ENCODE peak calls at places on chromosomes 7 and 10, in ten cellular contexts. R is cardiac fibroblast, K is cardiac muscle cell, Z is activated B cell treated with CpG ODN at 0.5 μM for 24 hours, P is GM23338, Y is foreskin fibroblast, N is bronchial epithelial cell, H is GM10248, B is Calu3, M is neural crest cell. I is an unnamed sample.

GRCh38 chr10:8830064-8830463 is 775.6 kb downstream of the GATA3 start:
- DNase-seq in R (no peak), B (no peak), Z (no peak), H (no peak), M (no peak), K (no peak), Y (no peak), P (no peak), N (no peak), I (no peak)

GRCh38 chr7:86953219-86953618 is 106.2 kb downstream of the ELAPOR2 start:
- DNase-seq in N (no peak), M (no peak), B (no peak), H (no peak), P (no peak), Z (no peak), R (no peak), K (no peak), Y (no peak), I (no peak)

GRCh38 chr7:2204446-2204845 is 28.3 kb downstream of the MAD1L1 start:
- DNase-seq in K (no peak), Y (no peak), H (no peak), Z (no peak), R (no peak), B (no peak), M (no peak), P (no peak), N (no peak), I (no peak)

GRCh38 chr10:132193907-132194552 is 7.3 kb downstream of the DPYSL4 start:
- DNase-seq in B (peak; percentile 39), P (no peak), Z (no peak), Y (no peak), H (no peak), N (no peak), K (peak; percentile 82), M (no peak), R (no peak), I (no peak)

GRCh38 chr7:66736892-66737291 is 3.6 kb upstream of the RABGEF1 start:
- DNase-seq in P (no peak), R (no peak), M (no peak), Y (no peak), B (no peak), H (no peak), N (no peak), K (no peak), Z (no peak), I (no peak)

GRCh38 chr10:48476279-48476982 is 128.4 kb downstream of the ARHGAP22 start:
- DNase-seq in M (no peak), Y (no peak), H (no peak), B (no peak), K (no peak), Z (peak; percentile 7), P (no peak), N (peak; percentile 11), R (no peak), I (peak; percentile 5)

GRCh38 chr10:12050528-12050927 is 7.9 kb upstream of the UPF2 start:
- DNase-seq in Y (no peak), K (no peak), M (no peak), H (no peak), B (no peak), Z (no peak), N (no peak), R (no peak), P (no peak), I (no peak)

GRCh38 chr7:69517985-69518731 is 80.1 kb upstream of the AUTS2 start:
- DNase-seq in K (no peak), Y (no peak), B (no peak), M (peak; percentile 20), R (no peak), N (no peak), P (peak; percentile 79), H (no peak), Z (no peak), I (no peak)

GRCh38 chr10:126264089-126265018 is 123.9 kb downstream of the ADAM12 start:
- DNase-seq in M (no peak), P (no peak), H (no peak), Y (no peak), B (no peak), K (no peak), N (no peak), Z (no peak), R (no peak), I (no peak)

GRCh38 chr10:76114556-76114955 is 683.1 kb downstream of the LRMDA start:
- DNase-seq in N (peak; percentile 63), R (no peak), Y (no peak), K (peak; percentile 25), P (no peak), M (no peak), B (no peak), H (no peak), Z (no peak), I (no peak)

GRCh38 chr7:14020339-14020900 is 31.0 kb upstream of the ETV1 start:
- DNase-seq in Z (no peak), P (no peak), M (no peak), N (peak; percentile 30), B (no peak), Y (peak; percentile 20), H (no peak), K (no peak), R (peak; percentile 60), I (no peak)

GRCh38 chr7:127419196-127419595 is 26.7 kb upstream of the ZNF800 start:
- DNase-seq in H (no peak), K (no peak), M (no peak), R (no peak), P (no peak), Y (no peak), Z (no peak), N (no peak), B (no peak), I (no peak)

GRCh38 chr7:24932815-24933214 is 47.2 kb downstream of the OSBPL3 start:
- DNase-seq in K (no peak), H (no peak), N (no peak), R (no peak), M (no peak), Z (peak; percentile 18), P (no peak), B (no peak), Y (no peak), I (no peak)

GRCh38 chr10:119316729-119317097 is 109.3 kb downstream of the GRK5 start:
- DNase-seq in B (no peak), P (no peak), N (peak; percentile 79), Z (no peak), M (no peak), K (no peak), H (no peak), Y (peak; percentile 69), R (peak; percentile 85), I (no peak)

GRCh38 chr10:119320981-119321380 is 113.6 kb downstream of the GRK5 start:
- DNase-seq in N (no peak), H (no peak), Y (no peak), K (no peak), B (no peak), R (no peak), M (no peak), Z (no peak), P (no peak), I (no peak)

GRCh38 chr10:119318411-119319160 is 111.2 kb downstream of the GRK5 start:
- DNase-seq in H (no peak), B (no peak), P (no peak), Y (no peak), Z (no peak), N (no peak), R (no peak), K (no peak), M (no peak), I (no peak)

GRCh38 chr10:119319161-119319919 is 112.0 kb downstream of the GRK5 start:
- DNase-seq in Z (no peak), Y (no peak), M (no peak), N (peak; percentile 85), H (no peak), B (no peak), K (no peak), P (no peak), R (no peak), I (no peak)

GRCh38 chr10:119319920-119320258 is 112.5 kb downstream of the GRK5 start:
- DNase-seq in K (no peak), P (no peak), M (no peak), B (no peak), H (no peak), N (no peak), Y (no peak), Z (no peak), R (no peak), I (no peak)
- TF ChIP-seq CTCF in K (no peak), P (no peak), M (no peak), B (no peak), H (no peak), N (no peak), Y (no peak), Z (no peak), R (no peak), I (no peak)

GRCh38 chr10:186911-187310 is 51.7 kb downstream of the ZMYND11 start:
- DNase-seq in K (no peak), Z (no peak), Y (no peak), P (no peak), N (no peak), R (no peak), H (no peak), M (no peak), B (no peak), I (no peak)
- TF ChIP-seq CTCF in K (no peak), Z (no peak), Y (no peak), P (no peak), N (no peak), R (no peak), H (no peak), M (no peak), B (no peak), I (no peak)

GRCh38 chr10:122525788-122526187 is 34.8 kb upstream of the DMBT1 start:
- DNase-seq in Y (no peak), P (peak; percentile 57), Z (no peak), B (peak; percentile 57), K (peak; percentile 43), R (peak; percentile 10), M (no peak), H (no peak), N (peak; percentile 15), I (no peak)
- TF ChIP-seq CTCF in Y (no peak), P (peak; percentile 61), Z (no peak), B (peak; percentile 53), K (peak; percentile 27), R (no peak), M (peak; percentile 50), H (no peak), N (no peak), I (peak; percentile 50)

GRCh38 chr10:124544711-124545110 is 83.1 kb downstream of the LHPP start:
- DNase-seq in Z (no peak), Y (no peak), N (no peak), H (no peak), M (no peak), B (no peak), R (no peak), P (no peak), K (no peak), I (no peak)

GRCh38 chr10:124542336-124542735 is 80.7 kb downstream of the LHPP start:
- DNase-seq in N (no peak), Z (no peak), Y (no peak), K (no peak), R (no peak), P (no peak), M (no peak), H (no peak), B (no peak), I (no peak)

GRCh38 chr10:124545346-124545745 is 83.7 kb downstream of the LHPP start:
- DNase-seq in H (no peak), N (no peak), B (no peak), Y (no peak), R (no peak), K (no peak), P (no peak), M (no peak), Z (no peak), I (no peak)

GRCh38 chr10:124543146-124543545 is 81.5 kb downstream of the LHPP start:
- DNase-seq in Y (no peak), R (no peak), M (no peak), H (no peak), K (no peak), B (no peak), N (no peak), P (no peak), Z (no peak), I (no peak)

GRCh38 chr10:124543971-124544370 is 82.3 kb downstream of the LHPP start:
- DNase-seq in B (no peak), Z (no peak), H (no peak), N (no peak), K (no peak), Y (no peak), R (no peak), P (no peak), M (no peak), I (no peak)
- TF ChIP-seq CTCF in B (no peak), Z (no peak), H (no peak), N (no peak), K (no peak), Y (no peak), R (no peak), P (no peak), M (no peak), I (no peak)

I was measured in progenitor cell of endocrine pancreas.